ENCODE peak calls at places on chromosomes 16 and 17, in nine cellular contexts. One of them, this sample, is unnamed.

GRCh38 chr17:80755650-80756405 is 211.2 kb downstream of the RPTOR start:
- DNase-seq in transverse colon: no peak
- DNase-seq in suprapubic skin: no peak
- DNase-seq in H1: no peak
- DNase-seq in breast epithelium: no peak
- DNase-seq in fibroblast of lung: no peak
- DNase-seq in left lung: peak
- DNase-seq in cardiac muscle cell: no peak
- DNase-seq in thoracic aorta: no peak
- DNase-seq in this sample: no peak

GRCh38 chr16:2251281-2252111 is at the start of gene ECI1:
- DNase-seq in transverse colon: peak
- DNase-seq in suprapubic skin: peak
- DNase-seq in H1: peak
- DNase-seq in breast epithelium: peak
- DNase-seq in fibroblast of lung: peak
- DNase-seq in left lung: peak
- DNase-seq in cardiac muscle cell: peak
- DNase-seq in thoracic aorta: peak
- DNase-seq in this sample: peak

GRCh38 chr17:17713839-17714238 is 32.6 kb downstream of the RAI1 start:
- DNase-seq in transverse colon: no peak
- DNase-seq in suprapubic skin: no peak
- DNase-seq in H1: no peak
- DNase-seq in breast epithelium: no peak
- DNase-seq in fibroblast of lung: peak
- DNase-seq in left lung: no peak
- DNase-seq in cardiac muscle cell: peak
- DNase-seq in thoracic aorta: no peak
- DNase-seq in this sample: no peak

GRCh38 chr17:57125866-57126265 is 40.8 kb downstream of the AKAP1 start:
- DNase-seq in transverse colon: no peak
- DNase-seq in suprapubic skin: no peak
- DNase-seq in H1: no peak
- DNase-seq in breast epithelium: no peak
- DNase-seq in fibroblast of lung: no peak
- DNase-seq in left lung: no peak
- DNase-seq in cardiac muscle cell: no peak
- DNase-seq in thoracic aorta: no peak
- DNase-seq in this sample: no peak

GRCh38 chr16:2981177-2981898 is 1.1 kb upstream of the PKMYT1 start:
- DNase-seq in transverse colon: no peak
- DNase-seq in suprapubic skin: no peak
- DNase-seq in H1: no peak
- DNase-seq in breast epithelium: no peak
- DNase-seq in fibroblast of lung: no peak
- DNase-seq in left lung: no peak
- DNase-seq in cardiac muscle cell: peak
- DNase-seq in thoracic aorta: no peak
- DNase-seq in this sample: no peak

GRCh38 chr17:74149597-74150427 is 53.7 kb upstream of the RPL38 start:
- DNase-seq in transverse colon: no peak
- DNase-seq in suprapubic skin: peak
- DNase-seq in H1: no peak
- DNase-seq in breast epithelium: no peak
- DNase-seq in fibroblast of lung: no peak
- DNase-seq in left lung: no peak
- DNase-seq in cardiac muscle cell: no peak
- DNase-seq in thoracic aorta: no peak
- DNase-seq in this sample: no peak

GRCh38 chr17:27506348-27507218 is 50.3 kb downstream of the KSR1 start:
- DNase-seq in transverse colon: no peak
- DNase-seq in suprapubic skin: no peak
- DNase-seq in H1: peak
- DNase-seq in breast epithelium: no peak
- DNase-seq in fibroblast of lung: no peak
- DNase-seq in left lung: peak
- DNase-seq in cardiac muscle cell: peak
- DNase-seq in thoracic aorta: no peak
- DNase-seq in this sample: no peak

GRCh38 chr16:77191259-77191969 is 424 bp downstream of the MON1B start:
- DNase-seq in transverse colon: peak
- DNase-seq in suprapubic skin: no peak
- DNase-seq in H1: no peak
- DNase-seq in breast epithelium: no peak
- DNase-seq in fibroblast of lung: peak
- DNase-seq in left lung: peak
- DNase-seq in cardiac muscle cell: peak
- DNase-seq in thoracic aorta: no peak
- DNase-seq in this sample: no peak

DNA sequence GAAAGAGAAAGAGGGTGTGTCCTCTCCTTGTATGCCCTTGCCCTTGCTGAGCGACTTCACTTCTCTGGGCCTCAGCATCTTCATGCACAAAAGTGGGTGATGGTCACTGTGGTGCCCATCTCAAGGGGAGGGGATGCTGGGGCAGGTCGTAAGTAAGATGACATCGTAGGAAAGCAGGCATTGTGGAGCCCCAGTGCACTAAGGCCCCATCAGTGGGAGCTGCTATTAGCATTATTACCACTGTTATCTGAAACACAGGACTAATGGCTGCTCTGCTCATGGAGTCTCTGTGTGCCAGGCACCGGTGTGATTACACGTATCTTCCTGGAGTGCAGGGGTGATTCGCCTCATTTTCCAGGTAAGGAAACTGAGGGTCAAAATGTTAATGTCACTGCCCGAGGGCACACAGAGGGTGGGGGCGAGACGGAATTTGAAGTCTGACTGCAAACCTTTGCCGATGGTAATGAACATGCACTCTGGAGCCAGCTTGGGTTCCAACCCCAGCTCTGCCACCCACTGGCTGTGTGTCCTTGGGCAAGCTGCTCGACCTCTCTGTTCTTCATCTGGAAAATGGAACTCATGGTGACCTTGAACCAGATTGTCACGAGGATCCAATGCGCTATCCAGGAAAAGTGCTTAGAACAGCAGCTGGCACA is 63.2 kb upstream of the GSE1 start:
- DNase-seq in transverse colon: no peak
- DNase-seq in suprapubic skin: no peak
- DNase-seq in H1: no peak
- DNase-seq in breast epithelium: no peak
- DNase-seq in fibroblast of lung: no peak
- DNase-seq in left lung: no peak
- DNase-seq in cardiac muscle cell: no peak
- DNase-seq in thoracic aorta: no peak
- DNase-seq in this sample: no peak
- H3K27ac ChIP-seq in transverse colon: no peak
- H3K27ac ChIP-seq in suprapubic skin: no peak
- H3K27ac ChIP-seq in H1: no peak
- H3K27ac ChIP-seq in breast epithelium: no peak
- H3K27ac ChIP-seq in fibroblast of lung: no peak
- H3K27ac ChIP-seq in left lung: no peak
- H3K27ac ChIP-seq in cardiac muscle cell: peak
- H3K27ac ChIP-seq in thoracic aorta: no peak
- H3K27ac ChIP-seq in this sample: no peak

GRCh38 chr17:1716076-1716911 is 6.1 kb upstream of the TLCD2 start:
- DNase-seq in transverse colon: peak
- DNase-seq in suprapubic skin: peak
- DNase-seq in H1: peak
- DNase-seq in breast epithelium: peak
- DNase-seq in fibroblast of lung: peak
- DNase-seq in left lung: peak
- DNase-seq in cardiac muscle cell: peak
- DNase-seq in thoracic aorta: peak
- DNase-seq in this sample: peak
- TF ChIP-seq CTCF in transverse colon: no peak
- TF ChIP-seq CTCF in suprapubic skin: no peak
- TF ChIP-seq CTCF in H1: no peak
- TF ChIP-seq CTCF in breast epithelium: no peak
- TF ChIP-seq CTCF in fibroblast of lung: peak
- TF ChIP-seq CTCF in left lung: no peak
- TF ChIP-seq CTCF in cardiac muscle cell: peak
- TF ChIP-seq CTCF in thoracic aorta: no peak
- TF ChIP-seq CTCF in this sample: peak

GRCh38 chr17:44997733-44998520 is 29.8 kb upstream of the C1QL1 start:
- DNase-seq in transverse colon: no peak
- DNase-seq in suprapubic skin: no peak
- DNase-seq in H1: no peak
- DNase-seq in breast epithelium: no peak
- DNase-seq in fibroblast of lung: peak
- DNase-seq in left lung: no peak
- DNase-seq in cardiac muscle cell: peak
- DNase-seq in thoracic aorta: no peak
- DNase-seq in this sample: no peak

GRCh38 chr17:44996304-44996703 is 28.2 kb upstream of the C1QL1 start:
- DNase-seq in transverse colon: no peak
- DNase-seq in suprapubic skin: no peak
- DNase-seq in H1: no peak
- DNase-seq in breast epithelium: no peak
- DNase-seq in fibroblast of lung: no peak
- DNase-seq in left lung: no peak
- DNase-seq in cardiac muscle cell: no peak
- DNase-seq in thoracic aorta: no peak
- DNase-seq in this sample: no peak

GRCh38 chr17:45001310-45001709 is 33.2 kb upstream of the C1QL1 start:
- DNase-seq in transverse colon: no peak
- DNase-seq in suprapubic skin: no peak
- DNase-seq in H1: no peak
- DNase-seq in breast epithelium: no peak
- DNase-seq in fibroblast of lung: no peak
- DNase-seq in left lung: no peak
- DNase-seq in cardiac muscle cell: no peak
- DNase-seq in thoracic aorta: no peak
- DNase-seq in this sample: no peak

GRCh38 chr17:44998646-44999045 is 30.5 kb upstream of the C1QL1 start:
- DNase-seq in transverse colon: no peak
- DNase-seq in suprapubic skin: no peak
- DNase-seq in H1: no peak
- DNase-seq in breast epithelium: no peak
- DNase-seq in fibroblast of lung: no peak
- DNase-seq in left lung: no peak
- DNase-seq in cardiac muscle cell: no peak
- DNase-seq in thoracic aorta: no peak
- DNase-seq in this sample: no peak

GRCh38 chr17:44999433-44999832 is 31.3 kb upstream of the C1QL1 start:
- DNase-seq in transverse colon: no peak
- DNase-seq in suprapubic skin: no peak
- DNase-seq in H1: no peak
- DNase-seq in breast epithelium: no peak
- DNase-seq in fibroblast of lung: no peak
- DNase-seq in left lung: no peak
- DNase-seq in cardiac muscle cell: no peak
- DNase-seq in thoracic aorta: no peak
- DNase-seq in this sample: no peak
- H3K4me3 ChIP-seq in transverse colon: no peak
- H3K4me3 ChIP-seq in suprapubic skin: no peak
- H3K4me3 ChIP-seq in H1: no peak
- H3K4me3 ChIP-seq in breast epithelium: no peak
- H3K4me3 ChIP-seq in fibroblast of lung: no peak
- H3K4me3 ChIP-seq in left lung: no peak
- H3K4me3 ChIP-seq in cardiac muscle cell: no peak
- H3K4me3 ChIP-seq in thoracic aorta: no peak
- H3K4me3 ChIP-seq in this sample: no peak

DNA sequence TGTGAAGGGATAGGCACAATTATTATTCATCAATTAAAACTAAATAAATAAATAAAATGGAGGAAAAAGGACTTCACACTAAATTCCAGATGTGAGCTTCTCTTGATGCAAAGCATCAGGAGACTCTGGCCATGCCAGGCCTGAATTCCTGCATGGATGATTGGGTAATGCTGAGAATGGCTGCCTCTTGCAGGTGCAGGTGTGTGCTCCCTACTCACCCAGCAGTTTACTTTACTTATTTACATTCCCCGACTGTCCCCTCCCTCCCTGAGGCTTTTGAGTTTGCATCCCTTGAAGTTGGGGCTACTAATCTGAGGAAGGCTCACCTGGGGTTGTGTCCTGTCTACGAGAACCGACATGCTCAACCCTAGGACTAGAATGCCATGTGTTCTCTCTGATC is 200.4 kb downstream of the SHISA9 start:
- DNase-seq in transverse colon: no peak
- DNase-seq in suprapubic skin: no peak
- DNase-seq in H1: no peak
- DNase-seq in breast epithelium: no peak
- DNase-seq in fibroblast of lung: no peak
- DNase-seq in left lung: no peak
- DNase-seq in cardiac muscle cell: no peak
- DNase-seq in thoracic aorta: no peak
- DNase-seq in this sample: no peak
- H3K27ac ChIP-seq in transverse colon: no peak
- H3K27ac ChIP-seq in suprapubic skin: no peak
- H3K27ac ChIP-seq in H1: no peak
- H3K27ac ChIP-seq in breast epithelium: no peak
- H3K27ac ChIP-seq in fibroblast of lung: no peak
- H3K27ac ChIP-seq in left lung: no peak
- H3K27ac ChIP-seq in cardiac muscle cell: no peak
- H3K27ac ChIP-seq in thoracic aorta: no peak
- H3K27ac ChIP-seq in this sample: no peak

This sample was measured in prostate gland.